ENCODE peak calls at places on chromosomes 7 and 10, in nine cellular contexts. One of them, this sample, is unnamed.

GRCh38 chr7:12369700-12370099 is 34.0 kb downstream of the VWDE start:
- DNase-seq in left colon: no peak
- DNase-seq in HT1080: no peak
- DNase-seq in MV-4-11: no peak
- DNase-seq in neural progenitor cell: no peak
- DNase-seq in COR-L47: no peak
- DNase-seq in fibroblast of villous mesenchyme: no peak
- DNase-seq in stimulated activated CD4-positive, alpha-beta T cell treated with anti-CD3 and anti-CD28 coated beads, Interleukin-12 subunit alpha, Interleukin-12 subunit beta, amount 100 ng/mL, for 48 hours: no peak
- DNase-seq in dorsolateral prefrontal cortex: no peak
- DNase-seq in this sample: no peak

GRCh38 chr10:71475243-71475871 is 78.6 kb downstream of the CDH23 start:
- DNase-seq in left colon: no peak
- DNase-seq in HT1080: no peak
- DNase-seq in MV-4-11: peak; percentile 65
- DNase-seq in neural progenitor cell: peak; percentile 53
- DNase-seq in COR-L47: no peak
- DNase-seq in fibroblast of villous mesenchyme: no peak
- DNase-seq in stimulated activated CD4-positive, alpha-beta T cell treated with anti-CD3 and anti-CD28 coated beads, Interleukin-12 subunit alpha, Interleukin-12 subunit beta, amount 100 ng/mL, for 48 hours: no peak
- DNase-seq in dorsolateral prefrontal cortex: no peak
- DNase-seq in this sample: no peak

GRCh38 chr10:96697026-96697425 is 23.3 kb downstream of the PIK3AP1 start:
- DNase-seq in left colon: no peak
- DNase-seq in HT1080: no peak
- DNase-seq in MV-4-11: no peak
- DNase-seq in neural progenitor cell: no peak
- DNase-seq in COR-L47: no peak
- DNase-seq in fibroblast of villous mesenchyme: no peak
- DNase-seq in stimulated activated CD4-positive, alpha-beta T cell treated with anti-CD3 and anti-CD28 coated beads, Interleukin-12 subunit alpha, Interleukin-12 subunit beta, amount 100 ng/mL, for 48 hours: no peak
- DNase-seq in dorsolateral prefrontal cortex: no peak
- DNase-seq in this sample: no peak

GRCh38 chr10:98555011-98555619 is 108.4 kb upstream of the HPS1 start:
- DNase-seq in left colon: no peak
- DNase-seq in HT1080: no peak
- DNase-seq in MV-4-11: no peak
- DNase-seq in neural progenitor cell: peak; percentile 31
- DNase-seq in COR-L47: peak; percentile 73
- DNase-seq in fibroblast of villous mesenchyme: peak; percentile 32
- DNase-seq in stimulated activated CD4-positive, alpha-beta T cell treated with anti-CD3 and anti-CD28 coated beads, Interleukin-12 subunit alpha, Interleukin-12 subunit beta, amount 100 ng/mL, for 48 hours: no peak
- DNase-seq in dorsolateral prefrontal cortex: no peak
- DNase-seq in this sample: no peak

GRCh38 chr10:1401056-1401965 is 336.0 kb downstream of the ADARB2 start:
- DNase-seq in left colon: no peak
- DNase-seq in HT1080: no peak
- DNase-seq in MV-4-11: no peak
- DNase-seq in neural progenitor cell: peak; percentile 30
- DNase-seq in COR-L47: no peak
- DNase-seq in fibroblast of villous mesenchyme: no peak
- DNase-seq in stimulated activated CD4-positive, alpha-beta T cell treated with anti-CD3 and anti-CD28 coated beads, Interleukin-12 subunit alpha, Interleukin-12 subunit beta, amount 100 ng/mL, for 48 hours: no peak
- DNase-seq in dorsolateral prefrontal cortex: no peak
- DNase-seq in this sample: no peak

GRCh38 chr7:114048386-114049235 is 129.8 kb upstream of the PPP1R3A start:
- DNase-seq in left colon: no peak
- DNase-seq in HT1080: peak; percentile 62
- DNase-seq in MV-4-11: no peak
- DNase-seq in neural progenitor cell: no peak
- DNase-seq in COR-L47: peak; percentile 59
- DNase-seq in fibroblast of villous mesenchyme: peak; percentile 53
- DNase-seq in stimulated activated CD4-positive, alpha-beta T cell treated with anti-CD3 and anti-CD28 coated beads, Interleukin-12 subunit alpha, Interleukin-12 subunit beta, amount 100 ng/mL, for 48 hours: no peak
- DNase-seq in dorsolateral prefrontal cortex: no peak
- DNase-seq in this sample: peak; percentile 17

GRCh38 chr7:98418636-98419315 is 17.9 kb upstream of the BAIAP2L1 start:
- DNase-seq in left colon: peak; percentile 61
- DNase-seq in HT1080: peak; percentile 97
- DNase-seq in MV-4-11: peak; percentile 76
- DNase-seq in neural progenitor cell: no peak
- DNase-seq in COR-L47: no peak
- DNase-seq in fibroblast of villous mesenchyme: peak; percentile 93
- DNase-seq in stimulated activated CD4-positive, alpha-beta T cell treated with anti-CD3 and anti-CD28 coated beads, Interleukin-12 subunit alpha, Interleukin-12 subunit beta, amount 100 ng/mL, for 48 hours: no peak
- DNase-seq in dorsolateral prefrontal cortex: no peak
- DNase-seq in this sample: peak; percentile 99

GRCh38 chr10:70541738-70542564 is 60.6 kb downstream of the PRF1 start:
- DNase-seq in left colon: no peak
- DNase-seq in HT1080: no peak
- DNase-seq in MV-4-11: peak; percentile 64
- DNase-seq in neural progenitor cell: no peak
- DNase-seq in COR-L47: no peak
- DNase-seq in fibroblast of villous mesenchyme: no peak
- DNase-seq in stimulated activated CD4-positive, alpha-beta T cell treated with anti-CD3 and anti-CD28 coated beads, Interleukin-12 subunit alpha, Interleukin-12 subunit beta, amount 100 ng/mL, for 48 hours: no peak
- DNase-seq in dorsolateral prefrontal cortex: no peak
- DNase-seq in this sample: no peak

GRCh38 chr7:98573816-98574215 is 43.3 kb upstream of the NPTX2 start:
- DNase-seq in left colon: no peak
- DNase-seq in HT1080: no peak
- DNase-seq in MV-4-11: no peak
- DNase-seq in neural progenitor cell: no peak
- DNase-seq in COR-L47: no peak
- DNase-seq in fibroblast of villous mesenchyme: no peak
- DNase-seq in stimulated activated CD4-positive, alpha-beta T cell treated with anti-CD3 and anti-CD28 coated beads, Interleukin-12 subunit alpha, Interleukin-12 subunit beta, amount 100 ng/mL, for 48 hours: no peak
- DNase-seq in dorsolateral prefrontal cortex: no peak
- DNase-seq in this sample: no peak

GRCh38 chr7:108051449-108051848 is 48.5 kb upstream of the LAMB1 start:
- DNase-seq in left colon: no peak
- DNase-seq in HT1080: no peak
- DNase-seq in MV-4-11: no peak
- DNase-seq in neural progenitor cell: no peak
- DNase-seq in COR-L47: no peak
- DNase-seq in fibroblast of villous mesenchyme: no peak
- DNase-seq in stimulated activated CD4-positive, alpha-beta T cell treated with anti-CD3 and anti-CD28 coated beads, Interleukin-12 subunit alpha, Interleukin-12 subunit beta, amount 100 ng/mL, for 48 hours: no peak
- DNase-seq in dorsolateral prefrontal cortex: no peak
- DNase-seq in this sample: no peak

GRCh38 chr7:6640246-6640721 is 3.2 kb downstream of the ZNF316 start:
- DNase-seq in left colon: no peak
- DNase-seq in HT1080: no peak
- DNase-seq in MV-4-11: peak; percentile 50
- DNase-seq in neural progenitor cell: peak; percentile 75
- DNase-seq in COR-L47: no peak
- DNase-seq in fibroblast of villous mesenchyme: peak; percentile 65
- DNase-seq in stimulated activated CD4-positive, alpha-beta T cell treated with anti-CD3 and anti-CD28 coated beads, Interleukin-12 subunit alpha, Interleukin-12 subunit beta, amount 100 ng/mL, for 48 hours: no peak
- DNase-seq in dorsolateral prefrontal cortex: no peak
- DNase-seq in this sample: no peak

GRCh38 chr10:128027822-128028507 is 98.3 kb downstream of the MKI67 start:
- DNase-seq in left colon: no peak
- DNase-seq in HT1080: no peak
- DNase-seq in MV-4-11: no peak
- DNase-seq in neural progenitor cell: no peak
- DNase-seq in COR-L47: no peak
- DNase-seq in fibroblast of villous mesenchyme: no peak
- DNase-seq in stimulated activated CD4-positive, alpha-beta T cell treated with anti-CD3 and anti-CD28 coated beads, Interleukin-12 subunit alpha, Interleukin-12 subunit beta, amount 100 ng/mL, for 48 hours: no peak
- DNase-seq in dorsolateral prefrontal cortex: no peak
- DNase-seq in this sample: no peak

GRCh38 chr7:131897790-131898165 is 341.4 kb upstream of the PODXL start:
- DNase-seq in left colon: no peak
- DNase-seq in HT1080: no peak
- DNase-seq in MV-4-11: no peak
- DNase-seq in neural progenitor cell: no peak
- DNase-seq in COR-L47: no peak
- DNase-seq in fibroblast of villous mesenchyme: no peak
- DNase-seq in stimulated activated CD4-positive, alpha-beta T cell treated with anti-CD3 and anti-CD28 coated beads, Interleukin-12 subunit alpha, Interleukin-12 subunit beta, amount 100 ng/mL, for 48 hours: no peak
- DNase-seq in dorsolateral prefrontal cortex: no peak
- DNase-seq in this sample: no peak

GRCh38 chr7:1749864-1750466 is 79.9 kb downstream of the ELFN1 start:
- DNase-seq in left colon: no peak
- DNase-seq in HT1080: no peak
- DNase-seq in MV-4-11: no peak
- DNase-seq in neural progenitor cell: no peak
- DNase-seq in COR-L47: no peak
- DNase-seq in fibroblast of villous mesenchyme: no peak
- DNase-seq in stimulated activated CD4-positive, alpha-beta T cell treated with anti-CD3 and anti-CD28 coated beads, Interleukin-12 subunit alpha, Interleukin-12 subunit beta, amount 100 ng/mL, for 48 hours: no peak
- DNase-seq in dorsolateral prefrontal cortex: peak; percentile 39
- DNase-seq in this sample: peak; percentile 17

GRCh38 chr10:58175990-58176910 is 91.4 kb downstream of the IPMK start:
- DNase-seq in left colon: no peak
- DNase-seq in HT1080: peak; percentile 25
- DNase-seq in MV-4-11: no peak
- DNase-seq in neural progenitor cell: peak; percentile 45
- DNase-seq in COR-L47: no peak
- DNase-seq in fibroblast of villous mesenchyme: peak; percentile 32
- DNase-seq in stimulated activated CD4-positive, alpha-beta T cell treated with anti-CD3 and anti-CD28 coated beads, Interleukin-12 subunit alpha, Interleukin-12 subunit beta, amount 100 ng/mL, for 48 hours: no peak
- DNase-seq in dorsolateral prefrontal cortex: no peak
- DNase-seq in this sample: peak; percentile 52

GRCh38 chr7:106563466-106564150 is 97.3 kb downstream of the CCDC71L start:
- DNase-seq in left colon: peak; percentile 10
- DNase-seq in HT1080: no peak
- DNase-seq in MV-4-11: no peak
- DNase-seq in neural progenitor cell: no peak
- DNase-seq in COR-L47: peak; percentile 45
- DNase-seq in fibroblast of villous mesenchyme: peak; percentile 55
- DNase-seq in stimulated activated CD4-positive, alpha-beta T cell treated with anti-CD3 and anti-CD28 coated beads, Interleukin-12 subunit alpha, Interleukin-12 subunit beta, amount 100 ng/mL, for 48 hours: no peak
- DNase-seq in dorsolateral prefrontal cortex: no peak
- DNase-seq in this sample: peak; percentile 75

GRCh38 chr10:2980791-2981360 is 86.5 kb upstream of the PFKP start:
- DNase-seq in left colon: no peak
- DNase-seq in HT1080: peak; percentile 47
- DNase-seq in MV-4-11: peak; percentile 52
- DNase-seq in neural progenitor cell: no peak
- DNase-seq in COR-L47: no peak
- DNase-seq in fibroblast of villous mesenchyme: peak; percentile 39
- DNase-seq in stimulated activated CD4-positive, alpha-beta T cell treated with anti-CD3 and anti-CD28 coated beads, Interleukin-12 subunit alpha, Interleukin-12 subunit beta, amount 100 ng/mL, for 48 hours: no peak
- DNase-seq in dorsolateral prefrontal cortex: no peak
- DNase-seq in this sample: no peak

GRCh38 chr7:149783386-149784250 is 10.2 kb upstream of the ZNF467 start:
- DNase-seq in left colon: no peak
- DNase-seq in HT1080: no peak
- DNase-seq in MV-4-11: no peak
- DNase-seq in neural progenitor cell: peak; percentile 31
- DNase-seq in COR-L47: no peak
- DNase-seq in fibroblast of villous mesenchyme: no peak
- DNase-seq in stimulated activated CD4-positive, alpha-beta T cell treated with anti-CD3 and anti-CD28 coated beads, Interleukin-12 subunit alpha, Interleukin-12 subunit beta, amount 100 ng/mL, for 48 hours: no peak
- DNase-seq in dorsolateral prefrontal cortex: no peak
- DNase-seq in this sample: no peak

GRCh38 chr10:95906675-95907453 is 911 bp upstream of the CC2D2B start:
- DNase-seq in left colon: peak; percentile 64
- DNase-seq in HT1080: peak; percentile 41
- DNase-seq in MV-4-11: peak; percentile 68
- DNase-seq in neural progenitor cell: peak; percentile 60
- DNase-seq in COR-L47: no peak
- DNase-seq in fibroblast of villous mesenchyme: peak; percentile 72
- DNase-seq in stimulated activated CD4-positive, alpha-beta T cell treated with anti-CD3 and anti-CD28 coated beads, Interleukin-12 subunit alpha, Interleukin-12 subunit beta, amount 100 ng/mL, for 48 hours: peak; percentile 27
- DNase-seq in dorsolateral prefrontal cortex: peak; percentile 49
- DNase-seq in this sample: peak; percentile 68

GRCh38 chr10:124657806-124658205 is 86.4 kb downstream of the FAM53B start:
- DNase-seq in left colon: no peak
- DNase-seq in HT1080: no peak
- DNase-seq in MV-4-11: peak; percentile 63
- DNase-seq in neural progenitor cell: no peak
- DNase-seq in COR-L47: no peak
- DNase-seq in fibroblast of villous mesenchyme: peak; percentile 70
- DNase-seq in stimulated activated CD4-positive, alpha-beta T cell treated with anti-CD3 and anti-CD28 coated beads, Interleukin-12 subunit alpha, Interleukin-12 subunit beta, amount 100 ng/mL, for 48 hours: no peak
- DNase-seq in dorsolateral prefrontal cortex: no peak
- DNase-seq in this sample: no peak